ENCODE peak calls at places on chromosomes 2 and 18, in five cellular contexts. W, F, A, G and N are unnamed samples.

GRCh38 chr2:156333274-156333950 is 891 bp upstream of the NR4A2 start:
- DNase-seq in W (peak; percentile 53), F (peak; percentile 24), A (no peak), G (no peak), N (peak; percentile 32)

GRCh38 chr2:139165041-139165440 is 384.9 kb upstream of the NXPH2 start:
- DNase-seq in W (no peak), F (no peak), A (no peak), G (no peak), N (peak; percentile 1)

GRCh38 chr2:138059967-138060635 is 95.8 kb downstream of the HNMT start:
- DNase-seq in W (no peak), F (peak; percentile 12), A (no peak), G (no peak), N (peak; percentile 66)

GRCh38 chr2:1729264-1729663 is 15.1 kb downstream of the PXDN start:
- DNase-seq in W (no peak), F (no peak), A (no peak), G (no peak), N (no peak)

GRCh38 chr2:230909841-230910545 is 15.0 kb downstream of the GPR55 start:
- DNase-seq in W (no peak), F (no peak), A (no peak), G (no peak), N (no peak)

GRCh38 chr2:24881623-24882022 is 38.4 kb downstream of the ADCY3 start:
- DNase-seq in W (no peak), F (no peak), A (no peak), G (no peak), N (no peak)

GRCh38 chr18:26429535-26429934 is 118.8 kb downstream of the KCTD1 start:
- DNase-seq in W (no peak), F (peak; percentile 57), A (no peak), G (no peak), N (no peak)

GRCh38 chr2:106160786-106161261 is 33.3 kb downstream of the UXS1 start:
- DNase-seq in W (no peak), F (peak; percentile 54), A (no peak), G (no peak), N (no peak)

GRCh38 chr18:29892960-29893558 is 1149.5 kb downstream of the DSC3 start:
- DNase-seq in W (no peak), F (no peak), A (no peak), G (no peak), N (peak; percentile 34)

GRCh38 chr2:108571262-108571661 is 37.0 kb downstream of the LIMS1 start:
- DNase-seq in W (no peak), F (no peak), A (no peak), G (no peak), N (no peak)

GRCh38 chr2:221137385-221137784 is 434.7 kb downstream of the EPHA4 start:
- DNase-seq in W (no peak), F (no peak), A (no peak), G (no peak), N (no peak)

GRCh38 chr18:13541621-13542519 is 184.5 kb downstream of the FAM210A start:
- DNase-seq in W (no peak), F (peak; percentile 8), A (no peak), G (no peak), N (no peak)

GRCh38 chr2:69060938-69061501 is 48.0 kb downstream of the ANTXR1 start:
- DNase-seq in W (no peak), F (no peak), A (no peak), G (no peak), N (no peak)

GRCh38 chr2:143686585-143687164 is 557.5 kb downstream of the ARHGAP15 start:
- DNase-seq in W (no peak), F (peak; percentile 6), A (no peak), G (no peak), N (peak; percentile 6)

GRCh38 chr2:241816431-241817121 is 7.6 kb downstream of the NEU4 start:
- DNase-seq in W (no peak), F (no peak), A (no peak), G (no peak), N (no peak)